ENCODE peak calls at places on chromosome 1, in ten cellular contexts. One of them, this sample, is unnamed.

GRCh38 chr1:93908394-93909145 is 660 bp downstream of the GCLM start:
- DNase-seq in esophagus squamous epithelium: no peak
- DNase-seq in tibial nerve: no peak
- DNase-seq in right lobe of liver: peak; percentile 90
- DNase-seq in stomach: peak; percentile 54
- DNase-seq in IMR-90: no peak
- DNase-seq in thyroid gland: peak; percentile 43
- DNase-seq in suprapubic skin: peak; percentile 70
- DNase-seq in testis: peak; percentile 45
- DNase-seq in breast epithelium: no peak
- DNase-seq in this sample: peak; percentile 25

GRCh38 chr1:229086686-229087085 is 184.2 kb upstream of the RAB4A start:
- DNase-seq in stomach: no peak
- DNase-seq in tibial nerve: no peak
- DNase-seq in testis: no peak
- DNase-seq in breast epithelium: no peak
- DNase-seq in suprapubic skin: no peak
- DNase-seq in thyroid gland: no peak
- DNase-seq in IMR-90: no peak
- DNase-seq in esophagus squamous epithelium: no peak
- DNase-seq in right lobe of liver: no peak
- DNase-seq in this sample: no peak

GRCh38 chr1:9061252-9061948 is 8.0 kb downstream of the SLC2A5 start:
- DNase-seq in esophagus squamous epithelium: no peak
- DNase-seq in IMR-90: no peak
- DNase-seq in right lobe of liver: no peak
- DNase-seq in tibial nerve: no peak
- DNase-seq in testis: no peak
- DNase-seq in suprapubic skin: no peak
- DNase-seq in thyroid gland: no peak
- DNase-seq in breast epithelium: no peak
- DNase-seq in stomach: no peak
- DNase-seq in this sample: no peak

GRCh38 chr1:18066576-18066975 is 41.0 kb upstream of the IGSF21 start:
- DNase-seq in suprapubic skin: no peak
- DNase-seq in breast epithelium: no peak
- DNase-seq in thyroid gland: no peak
- DNase-seq in IMR-90: no peak
- DNase-seq in stomach: no peak
- DNase-seq in tibial nerve: no peak
- DNase-seq in testis: no peak
- DNase-seq in right lobe of liver: no peak
- DNase-seq in esophagus squamous epithelium: no peak
- DNase-seq in this sample: no peak

GRCh38 chr1:69401894-69402293 is 165.8 kb upstream of the LRRC7 start:
- DNase-seq in esophagus squamous epithelium: no peak
- DNase-seq in IMR-90: no peak
- DNase-seq in stomach: no peak
- DNase-seq in right lobe of liver: no peak
- DNase-seq in testis: no peak
- DNase-seq in thyroid gland: no peak
- DNase-seq in suprapubic skin: no peak
- DNase-seq in breast epithelium: no peak
- DNase-seq in tibial nerve: no peak
- DNase-seq in this sample: no peak

GRCh38 chr1:180358649-180359048 is 128.6 kb downstream of the LHX4 start:
- DNase-seq in testis: peak; percentile 54
- DNase-seq in stomach: no peak
- DNase-seq in thyroid gland: no peak
- DNase-seq in suprapubic skin: no peak
- DNase-seq in breast epithelium: no peak
- DNase-seq in IMR-90: peak; percentile 22
- DNase-seq in tibial nerve: no peak
- DNase-seq in right lobe of liver: no peak
- DNase-seq in esophagus squamous epithelium: no peak
- DNase-seq in this sample: no peak

GRCh38 chr1:204466416-204467405 is 27.9 kb downstream of the PIK3C2B start:
- DNase-seq in IMR-90: no peak
- DNase-seq in tibial nerve: no peak
- DNase-seq in esophagus squamous epithelium: no peak
- DNase-seq in right lobe of liver: no peak
- DNase-seq in suprapubic skin: no peak
- DNase-seq in testis: no peak
- DNase-seq in breast epithelium: no peak
- DNase-seq in thyroid gland: peak; percentile 91
- DNase-seq in stomach: no peak
- DNase-seq in this sample: no peak

GRCh38 chr1:77680173-77680572 is 2.3 kb downstream of the ZZZ3 start:
- DNase-seq in thyroid gland: no peak
- DNase-seq in tibial nerve: no peak
- DNase-seq in IMR-90: no peak
- DNase-seq in breast epithelium: no peak
- DNase-seq in right lobe of liver: no peak
- DNase-seq in suprapubic skin: no peak
- DNase-seq in stomach: no peak
- DNase-seq in testis: no peak
- DNase-seq in esophagus squamous epithelium: no peak
- DNase-seq in this sample: no peak

GRCh38 chr1:189752461-189752860 is 725.2 kb downstream of the BRINP3 start:
- DNase-seq in esophagus squamous epithelium: no peak
- DNase-seq in IMR-90: peak; percentile 80
- DNase-seq in breast epithelium: no peak
- DNase-seq in testis: no peak
- DNase-seq in tibial nerve: no peak
- DNase-seq in thyroid gland: no peak
- DNase-seq in right lobe of liver: no peak
- DNase-seq in stomach: no peak
- DNase-seq in suprapubic skin: no peak
- DNase-seq in this sample: no peak

GRCh38 chr1:232132572-232132971 is 497.4 kb downstream of the SIPA1L2 start:
- DNase-seq in tibial nerve: no peak
- DNase-seq in suprapubic skin: no peak
- DNase-seq in breast epithelium: no peak
- DNase-seq in IMR-90: no peak
- DNase-seq in testis: no peak
- DNase-seq in right lobe of liver: no peak
- DNase-seq in esophagus squamous epithelium: no peak
- DNase-seq in stomach: no peak
- DNase-seq in thyroid gland: no peak
- DNase-seq in this sample: no peak

GRCh38 chr1:23395162-23395724 is 25.6 kb upstream of the ZNF436 start:
- DNase-seq in right lobe of liver: no peak
- DNase-seq in tibial nerve: no peak
- DNase-seq in esophagus squamous epithelium: no peak
- DNase-seq in suprapubic skin: no peak
- DNase-seq in IMR-90: no peak
- DNase-seq in stomach: no peak
- DNase-seq in breast epithelium: no peak
- DNase-seq in testis: no peak
- DNase-seq in thyroid gland: no peak
- DNase-seq in this sample: no peak

GRCh38 chr1:152801333-152801732 is 4.8 kb downstream of the LCE1D start:
- DNase-seq in stomach: no peak
- DNase-seq in IMR-90: no peak
- DNase-seq in testis: no peak
- DNase-seq in tibial nerve: no peak
- DNase-seq in breast epithelium: no peak
- DNase-seq in suprapubic skin: no peak
- DNase-seq in right lobe of liver: no peak
- DNase-seq in thyroid gland: no peak
- DNase-seq in esophagus squamous epithelium: no peak
- DNase-seq in this sample: no peak

GRCh38 chr1:171434717-171435346 is 50.5 kb upstream of the PRRC2C start:
- DNase-seq in breast epithelium: no peak
- DNase-seq in right lobe of liver: no peak
- DNase-seq in stomach: no peak
- DNase-seq in suprapubic skin: peak; percentile 68
- DNase-seq in thyroid gland: no peak
- DNase-seq in testis: no peak
- DNase-seq in IMR-90: peak; percentile 84
- DNase-seq in tibial nerve: no peak
- DNase-seq in esophagus squamous epithelium: no peak
- DNase-seq in this sample: peak; percentile 62

GRCh38 chr1:106753069-106753468 is 303.4 kb upstream of the PRMT6 start:
- DNase-seq in testis: no peak
- DNase-seq in suprapubic skin: no peak
- DNase-seq in stomach: no peak
- DNase-seq in tibial nerve: no peak
- DNase-seq in thyroid gland: no peak
- DNase-seq in breast epithelium: no peak
- DNase-seq in right lobe of liver: no peak
- DNase-seq in IMR-90: no peak
- DNase-seq in esophagus squamous epithelium: no peak
- DNase-seq in this sample: no peak

GRCh38 chr1:175188936-175189335 is 3.6 kb downstream of the KIAA0040 start:
- DNase-seq in esophagus squamous epithelium: no peak
- DNase-seq in thyroid gland: peak; percentile 24
- DNase-seq in suprapubic skin: no peak
- DNase-seq in breast epithelium: no peak
- DNase-seq in tibial nerve: no peak
- DNase-seq in stomach: no peak
- DNase-seq in testis: no peak
- DNase-seq in right lobe of liver: no peak
- DNase-seq in IMR-90: no peak
- DNase-seq in this sample: no peak

GRCh38 chr1:100414693-100415092 is 62.4 kb downstream of the CDC14A start:
- DNase-seq in esophagus squamous epithelium: no peak
- DNase-seq in IMR-90: no peak
- DNase-seq in stomach: no peak
- DNase-seq in breast epithelium: no peak
- DNase-seq in testis: no peak
- DNase-seq in right lobe of liver: no peak
- DNase-seq in tibial nerve: no peak
- DNase-seq in suprapubic skin: no peak
- DNase-seq in thyroid gland: no peak
- DNase-seq in this sample: no peak

GRCh38 chr1:203326830-203327683 is 21.7 kb downstream of the BTG2 start:
- DNase-seq in testis: peak; percentile 94
- DNase-seq in suprapubic skin: peak; percentile 95
- DNase-seq in IMR-90: peak; percentile 79
- DNase-seq in breast epithelium: peak; percentile 96
- DNase-seq in esophagus squamous epithelium: peak; percentile 70
- DNase-seq in tibial nerve: peak; percentile 91
- DNase-seq in thyroid gland: peak; percentile 95
- DNase-seq in stomach: peak; percentile 97
- DNase-seq in right lobe of liver: peak; percentile 96
- DNase-seq in this sample: peak; percentile 92

GRCh38 chr1:32988665-32989064 is 24.1 kb upstream of the RNF19B start:
- DNase-seq in stomach: no peak
- DNase-seq in suprapubic skin: no peak
- DNase-seq in right lobe of liver: no peak
- DNase-seq in testis: no peak
- DNase-seq in esophagus squamous epithelium: no peak
- DNase-seq in breast epithelium: no peak
- DNase-seq in tibial nerve: no peak
- DNase-seq in thyroid gland: peak; percentile 50
- DNase-seq in IMR-90: peak; percentile 94
- DNase-seq in this sample: no peak
- TF ChIP-seq POLR2A in stomach: no peak
- TF ChIP-seq POLR2A in suprapubic skin: no peak
- TF ChIP-seq POLR2A in right lobe of liver: no peak
- TF ChIP-seq POLR2A in testis: no peak
- TF ChIP-seq POLR2A in esophagus squamous epithelium: no peak
- TF ChIP-seq POLR2A in breast epithelium: no peak
- TF ChIP-seq POLR2A in tibial nerve: no peak
- TF ChIP-seq POLR2A in thyroid gland: no peak
- TF ChIP-seq POLR2A in IMR-90: no peak
- TF ChIP-seq POLR2A in this sample: no peak

GRCh38 chr1:25787477-25788043 is 12.4 kb upstream of the SELENON start:
- DNase-seq in esophagus squamous epithelium: no peak
- DNase-seq in right lobe of liver: no peak
- DNase-seq in testis: no peak
- DNase-seq in stomach: no peak
- DNase-seq in suprapubic skin: no peak
- DNase-seq in thyroid gland: no peak
- DNase-seq in tibial nerve: no peak
- DNase-seq in breast epithelium: no peak
- DNase-seq in IMR-90: peak; percentile 25
- DNase-seq in this sample: no peak
- H3K27ac ChIP-seq in esophagus squamous epithelium: no peak overlapping the region
- H3K27ac ChIP-seq in right lobe of liver: no peak overlapping the region
- H3K27ac ChIP-seq in testis: no peak overlapping the region
- H3K27ac ChIP-seq in stomach: no peak overlapping the region
- H3K27ac ChIP-seq in suprapubic skin: no peak overlapping the region
- H3K27ac ChIP-seq in thyroid gland: no peak overlapping the region
- H3K27ac ChIP-seq in tibial nerve: no peak overlapping the region
- H3K27ac ChIP-seq in breast epithelium: no peak overlapping the region
- H3K27ac ChIP-seq in IMR-90: no peak overlapping the region
- H3K27ac ChIP-seq in this sample: no peak overlapping the region

GRCh38 chr1:160004427-160004826 is 27.4 kb downstream of the PIGM start:
- DNase-seq in IMR-90: no peak
- DNase-seq in breast epithelium: no peak
- DNase-seq in thyroid gland: no peak
- DNase-seq in stomach: no peak
- DNase-seq in right lobe of liver: no peak
- DNase-seq in testis: no peak
- DNase-seq in esophagus squamous epithelium: no peak
- DNase-seq in suprapubic skin: no peak
- DNase-seq in tibial nerve: no peak
- DNase-seq in this sample: no peak

GRCh38 chr1:160006312-160006940 is 25.4 kb downstream of the PIGM start:
- DNase-seq in testis: peak; percentile 80
- DNase-seq in right lobe of liver: peak; percentile 77
- DNase-seq in IMR-90: peak; percentile 62
- DNase-seq in thyroid gland: peak; percentile 81
- DNase-seq in breast epithelium: peak; percentile 62
- DNase-seq in tibial nerve: peak; percentile 36
- DNase-seq in stomach: peak; percentile 82
- DNase-seq in suprapubic skin: peak; percentile 77
- DNase-seq in esophagus squamous epithelium: no peak
- DNase-seq in this sample: no peak

GRCh38 chr1:160009088-160009487 is 22.7 kb downstream of the PIGM start:
- DNase-seq in right lobe of liver: no peak
- DNase-seq in testis: no peak
- DNase-seq in esophagus squamous epithelium: no peak
- DNase-seq in tibial nerve: no peak
- DNase-seq in suprapubic skin: no peak
- DNase-seq in breast epithelium: no peak
- DNase-seq in stomach: no peak
- DNase-seq in thyroid gland: no peak
- DNase-seq in IMR-90: no peak
- DNase-seq in this sample: no peak

GRCh38 chr1:160005070-160005469 is 26.7 kb downstream of the PIGM start:
- DNase-seq in IMR-90: no peak
- DNase-seq in breast epithelium: no peak
- DNase-seq in stomach: no peak
- DNase-seq in thyroid gland: no peak
- DNase-seq in tibial nerve: no peak
- DNase-seq in testis: no peak
- DNase-seq in esophagus squamous epithelium: no peak
- DNase-seq in right lobe of liver: no peak
- DNase-seq in suprapubic skin: no peak
- DNase-seq in this sample: no peak

GRCh38 chr1:160007577-160008200 is 24.1 kb downstream of the PIGM start:
- DNase-seq in esophagus squamous epithelium: no peak
- DNase-seq in tibial nerve: no peak
- DNase-seq in suprapubic skin: no peak
- DNase-seq in testis: no peak
- DNase-seq in thyroid gland: no peak
- DNase-seq in right lobe of liver: no peak
- DNase-seq in breast epithelium: no peak
- DNase-seq in stomach: no peak
- DNase-seq in IMR-90: peak; percentile 32
- DNase-seq in this sample: no peak
- TF ChIP-seq CTCF in esophagus squamous epithelium: peak; percentile 71
- TF ChIP-seq CTCF in tibial nerve: peak; percentile 79
- TF ChIP-seq CTCF in suprapubic skin: peak; percentile 34
- TF ChIP-seq CTCF in testis: peak; percentile 77
- TF ChIP-seq CTCF in thyroid gland: peak; percentile 79
- TF ChIP-seq CTCF in right lobe of liver: peak; percentile 77
- TF ChIP-seq CTCF in breast epithelium: peak; percentile 68
- TF ChIP-seq CTCF in stomach: peak; percentile 79
- TF ChIP-seq CTCF in IMR-90: peak; percentile 83
- TF ChIP-seq CTCF in this sample: peak; percentile 70

GRCh38 chr1:39671433-39671792 is 494 bp downstream of the NT5C1A start:
- DNase-seq in tibial nerve: no peak
- DNase-seq in testis: peak; percentile 60
- DNase-seq in thyroid gland: peak; percentile 34
- DNase-seq in breast epithelium: no peak
- DNase-seq in IMR-90: no peak
- DNase-seq in right lobe of liver: no peak
- DNase-seq in suprapubic skin: no peak
- DNase-seq in stomach: no peak
- DNase-seq in esophagus squamous epithelium: no peak
- DNase-seq in this sample: peak; percentile 55
- TF ChIP-seq POLR2A in tibial nerve: no peak
- TF ChIP-seq POLR2A in testis: no peak
- TF ChIP-seq POLR2A in thyroid gland: no peak
- TF ChIP-seq POLR2A in breast epithelium: no peak
- TF ChIP-seq POLR2A in IMR-90: no peak
- TF ChIP-seq POLR2A in right lobe of liver: no peak
- TF ChIP-seq POLR2A in suprapubic skin: no peak
- TF ChIP-seq POLR2A in stomach: no peak
- TF ChIP-seq POLR2A in esophagus squamous epithelium: no peak
- TF ChIP-seq POLR2A in this sample: no peak